ENCODE peak calls at places on chromosome 2, in nine cellular contexts. One of them, this sample, is unnamed.

GRCh38 chr2:118981627-118982026 is 39.6 kb downstream of the MARCO start:
- DNase-seq in posterior cingulate gyrus: no peak
- DNase-seq in mesendoderm: no peak
- DNase-seq in activated T-cell treated with anti-CD3 and anti-CD28 coated beads, Interleukin-2, amount 50 U/mL, for 48 hours: no peak
- DNase-seq in effector CD4-positive, alpha-beta T cell: no peak
- DNase-seq in activated CD4-positive, alpha-beta T cell treated with anti-CD3 and anti-CD28 coated beads, Interleukin-2, amount 50 U/mL, for 48 hours: no peak
- DNase-seq in D721Med: no peak
- DNase-seq in left kidney: no peak
- DNase-seq in stimulated activated naive CD8-positive, alpha-beta T cell treated with anti-CD3 and anti-CD28 coated beads, Interleukin-15, Interleukin-2, amounts not matched to agents 100 U/mL and 50 U/mL, for 24 hours: no peak
- DNase-seq in this sample: no peak

GRCh38 chr2:106735807-106736206 is 150.2 kb downstream of the ST6GAL2 start:
- DNase-seq in stimulated activated naive CD8-positive, alpha-beta T cell treated with anti-CD3 and anti-CD28 coated beads, Interleukin-15, Interleukin-2, amounts not matched to agents 100 U/mL and 50 U/mL, for 24 hours: no peak
- DNase-seq in left kidney: no peak
- DNase-seq in mesendoderm: no peak
- DNase-seq in posterior cingulate gyrus: no peak
- DNase-seq in effector CD4-positive, alpha-beta T cell: no peak
- DNase-seq in D721Med: no peak
- DNase-seq in activated CD4-positive, alpha-beta T cell treated with anti-CD3 and anti-CD28 coated beads, Interleukin-2, amount 50 U/mL, for 48 hours: no peak
- DNase-seq in activated T-cell treated with anti-CD3 and anti-CD28 coated beads, Interleukin-2, amount 50 U/mL, for 48 hours: no peak
- DNase-seq in this sample: no peak

GRCh38 chr2:227881866-227882517 is 10.6 kb downstream of the DAW1 start:
- DNase-seq in left kidney: no peak
- DNase-seq in activated CD4-positive, alpha-beta T cell treated with anti-CD3 and anti-CD28 coated beads, Interleukin-2, amount 50 U/mL, for 48 hours: no peak
- DNase-seq in mesendoderm: no peak
- DNase-seq in stimulated activated naive CD8-positive, alpha-beta T cell treated with anti-CD3 and anti-CD28 coated beads, Interleukin-15, Interleukin-2, amounts not matched to agents 100 U/mL and 50 U/mL, for 24 hours: no peak
- DNase-seq in D721Med: no peak
- DNase-seq in posterior cingulate gyrus: no peak
- DNase-seq in effector CD4-positive, alpha-beta T cell: no peak
- DNase-seq in activated T-cell treated with anti-CD3 and anti-CD28 coated beads, Interleukin-2, amount 50 U/mL, for 48 hours: no peak
- DNase-seq in this sample: no peak

GRCh38 chr2:131152065-131152464 is 46.9 kb downstream of the PLEKHB2 start:
- DNase-seq in activated CD4-positive, alpha-beta T cell treated with anti-CD3 and anti-CD28 coated beads, Interleukin-2, amount 50 U/mL, for 48 hours: no peak
- DNase-seq in activated T-cell treated with anti-CD3 and anti-CD28 coated beads, Interleukin-2, amount 50 U/mL, for 48 hours: no peak
- DNase-seq in posterior cingulate gyrus: no peak
- DNase-seq in stimulated activated naive CD8-positive, alpha-beta T cell treated with anti-CD3 and anti-CD28 coated beads, Interleukin-15, Interleukin-2, amounts not matched to agents 100 U/mL and 50 U/mL, for 24 hours: no peak
- DNase-seq in mesendoderm: peak; percentile 19
- DNase-seq in left kidney: peak; percentile 54
- DNase-seq in effector CD4-positive, alpha-beta T cell: no peak
- DNase-seq in D721Med: no peak
- DNase-seq in this sample: no peak

GRCh38 chr2:40448476-40449079 is 3.3 kb downstream of the SLC8A1 start:
- DNase-seq in posterior cingulate gyrus: no peak
- DNase-seq in mesendoderm: peak; percentile 69
- DNase-seq in stimulated activated naive CD8-positive, alpha-beta T cell treated with anti-CD3 and anti-CD28 coated beads, Interleukin-15, Interleukin-2, amounts not matched to agents 100 U/mL and 50 U/mL, for 24 hours: no peak
- DNase-seq in left kidney: peak; percentile 65
- DNase-seq in activated CD4-positive, alpha-beta T cell treated with anti-CD3 and anti-CD28 coated beads, Interleukin-2, amount 50 U/mL, for 48 hours: no peak
- DNase-seq in activated T-cell treated with anti-CD3 and anti-CD28 coated beads, Interleukin-2, amount 50 U/mL, for 48 hours: no peak
- DNase-seq in effector CD4-positive, alpha-beta T cell: no peak
- DNase-seq in D721Med: no peak
- DNase-seq in this sample: no peak

GRCh38 chr2:234289789-234290188 is 207.1 kb downstream of the ARL4C start:
- DNase-seq in posterior cingulate gyrus: no peak
- DNase-seq in stimulated activated naive CD8-positive, alpha-beta T cell treated with anti-CD3 and anti-CD28 coated beads, Interleukin-15, Interleukin-2, amounts not matched to agents 100 U/mL and 50 U/mL, for 24 hours: peak; percentile 62
- DNase-seq in D721Med: no peak
- DNase-seq in activated CD4-positive, alpha-beta T cell treated with anti-CD3 and anti-CD28 coated beads, Interleukin-2, amount 50 U/mL, for 48 hours: peak; percentile 60
- DNase-seq in mesendoderm: no peak
- DNase-seq in effector CD4-positive, alpha-beta T cell: peak; percentile 29
- DNase-seq in activated T-cell treated with anti-CD3 and anti-CD28 coated beads, Interleukin-2, amount 50 U/mL, for 48 hours: peak; percentile 73
- DNase-seq in left kidney: no peak
- DNase-seq in this sample: no peak

GRCh38 chr2:42170619-42171395 is 1.7 kb downstream of the EML4 start:
- DNase-seq in stimulated activated naive CD8-positive, alpha-beta T cell treated with anti-CD3 and anti-CD28 coated beads, Interleukin-15, Interleukin-2, amounts not matched to agents 100 U/mL and 50 U/mL, for 24 hours: no peak
- DNase-seq in D721Med: no peak
- DNase-seq in posterior cingulate gyrus: no peak
- DNase-seq in effector CD4-positive, alpha-beta T cell: no peak
- DNase-seq in left kidney: no peak
- DNase-seq in activated CD4-positive, alpha-beta T cell treated with anti-CD3 and anti-CD28 coated beads, Interleukin-2, amount 50 U/mL, for 48 hours: no peak
- DNase-seq in activated T-cell treated with anti-CD3 and anti-CD28 coated beads, Interleukin-2, amount 50 U/mL, for 48 hours: no peak
- DNase-seq in mesendoderm: no peak
- DNase-seq in this sample: no peak

GRCh38 chr2:6694555-6694954 is 171.2 kb downstream of the CMPK2 start:
- DNase-seq in D721Med: no peak
- DNase-seq in activated CD4-positive, alpha-beta T cell treated with anti-CD3 and anti-CD28 coated beads, Interleukin-2, amount 50 U/mL, for 48 hours: no peak
- DNase-seq in activated T-cell treated with anti-CD3 and anti-CD28 coated beads, Interleukin-2, amount 50 U/mL, for 48 hours: no peak
- DNase-seq in posterior cingulate gyrus: no peak
- DNase-seq in effector CD4-positive, alpha-beta T cell: no peak
- DNase-seq in mesendoderm: no peak
- DNase-seq in stimulated activated naive CD8-positive, alpha-beta T cell treated with anti-CD3 and anti-CD28 coated beads, Interleukin-15, Interleukin-2, amounts not matched to agents 100 U/mL and 50 U/mL, for 24 hours: no peak
- DNase-seq in left kidney: no peak
- DNase-seq in this sample: no peak

GRCh38 chr2:112996635-112997034 is 8.6 kb upstream of the IL36A start:
- DNase-seq in effector CD4-positive, alpha-beta T cell: peak; percentile 61
- DNase-seq in stimulated activated naive CD8-positive, alpha-beta T cell treated with anti-CD3 and anti-CD28 coated beads, Interleukin-15, Interleukin-2, amounts not matched to agents 100 U/mL and 50 U/mL, for 24 hours: peak; percentile 60
- DNase-seq in posterior cingulate gyrus: no peak
- DNase-seq in mesendoderm: no peak
- DNase-seq in activated T-cell treated with anti-CD3 and anti-CD28 coated beads, Interleukin-2, amount 50 U/mL, for 48 hours: peak; percentile 61
- DNase-seq in left kidney: no peak
- DNase-seq in activated CD4-positive, alpha-beta T cell treated with anti-CD3 and anti-CD28 coated beads, Interleukin-2, amount 50 U/mL, for 48 hours: peak; percentile 57
- DNase-seq in D721Med: no peak
- DNase-seq in this sample: peak; percentile 52

GRCh38 chr2:46451131-46451711 is 28.1 kb upstream of the TMEM247 start:
- DNase-seq in effector CD4-positive, alpha-beta T cell: no peak
- DNase-seq in activated T-cell treated with anti-CD3 and anti-CD28 coated beads, Interleukin-2, amount 50 U/mL, for 48 hours: no peak
- DNase-seq in stimulated activated naive CD8-positive, alpha-beta T cell treated with anti-CD3 and anti-CD28 coated beads, Interleukin-15, Interleukin-2, amounts not matched to agents 100 U/mL and 50 U/mL, for 24 hours: no peak
- DNase-seq in activated CD4-positive, alpha-beta T cell treated with anti-CD3 and anti-CD28 coated beads, Interleukin-2, amount 50 U/mL, for 48 hours: no peak
- DNase-seq in mesendoderm: no peak
- DNase-seq in left kidney: no peak
- DNase-seq in D721Med: no peak
- DNase-seq in posterior cingulate gyrus: no peak
- DNase-seq in this sample: no peak

GRCh38 chr2:16665746-16666452 is at the start of gene CYRIA:
- DNase-seq in posterior cingulate gyrus: peak; percentile 94
- DNase-seq in left kidney: peak; percentile 79
- DNase-seq in D721Med: no peak
- DNase-seq in activated CD4-positive, alpha-beta T cell treated with anti-CD3 and anti-CD28 coated beads, Interleukin-2, amount 50 U/mL, for 48 hours: peak; percentile 50
- DNase-seq in effector CD4-positive, alpha-beta T cell: no peak
- DNase-seq in mesendoderm: peak; percentile 30
- DNase-seq in activated T-cell treated with anti-CD3 and anti-CD28 coated beads, Interleukin-2, amount 50 U/mL, for 48 hours: peak; percentile 74
- DNase-seq in stimulated activated naive CD8-positive, alpha-beta T cell treated with anti-CD3 and anti-CD28 coated beads, Interleukin-15, Interleukin-2, amounts not matched to agents 100 U/mL and 50 U/mL, for 24 hours: peak; percentile 66
- DNase-seq in this sample: peak; percentile 38

GRCh38 chr2:197195591-197195990 is 115.0 kb downstream of the ANKRD44 start:
- DNase-seq in mesendoderm: no peak
- DNase-seq in activated T-cell treated with anti-CD3 and anti-CD28 coated beads, Interleukin-2, amount 50 U/mL, for 48 hours: no peak
- DNase-seq in D721Med: no peak
- DNase-seq in effector CD4-positive, alpha-beta T cell: no peak
- DNase-seq in stimulated activated naive CD8-positive, alpha-beta T cell treated with anti-CD3 and anti-CD28 coated beads, Interleukin-15, Interleukin-2, amounts not matched to agents 100 U/mL and 50 U/mL, for 24 hours: no peak
- DNase-seq in activated CD4-positive, alpha-beta T cell treated with anti-CD3 and anti-CD28 coated beads, Interleukin-2, amount 50 U/mL, for 48 hours: no peak
- DNase-seq in left kidney: peak; percentile 23
- DNase-seq in posterior cingulate gyrus: no peak
- DNase-seq in this sample: no peak

GRCh38 chr2:128282246-128282975 is 36.3 kb downstream of the HS6ST1 start:
- DNase-seq in activated CD4-positive, alpha-beta T cell treated with anti-CD3 and anti-CD28 coated beads, Interleukin-2, amount 50 U/mL, for 48 hours: no peak
- DNase-seq in posterior cingulate gyrus: peak; percentile 90
- DNase-seq in activated T-cell treated with anti-CD3 and anti-CD28 coated beads, Interleukin-2, amount 50 U/mL, for 48 hours: no peak
- DNase-seq in effector CD4-positive, alpha-beta T cell: no peak
- DNase-seq in mesendoderm: no peak
- DNase-seq in left kidney: no peak
- DNase-seq in D721Med: no peak
- DNase-seq in stimulated activated naive CD8-positive, alpha-beta T cell treated with anti-CD3 and anti-CD28 coated beads, Interleukin-15, Interleukin-2, amounts not matched to agents 100 U/mL and 50 U/mL, for 24 hours: no peak
- DNase-seq in this sample: no peak

GRCh38 chr2:120845281-120845680 is 109.6 kb downstream of the GLI2 start:
- DNase-seq in activated CD4-positive, alpha-beta T cell treated with anti-CD3 and anti-CD28 coated beads, Interleukin-2, amount 50 U/mL, for 48 hours: no peak
- DNase-seq in left kidney: no peak
- DNase-seq in D721Med: no peak
- DNase-seq in mesendoderm: no peak
- DNase-seq in effector CD4-positive, alpha-beta T cell: no peak
- DNase-seq in stimulated activated naive CD8-positive, alpha-beta T cell treated with anti-CD3 and anti-CD28 coated beads, Interleukin-15, Interleukin-2, amounts not matched to agents 100 U/mL and 50 U/mL, for 24 hours: no peak
- DNase-seq in posterior cingulate gyrus: peak; percentile 77
- DNase-seq in activated T-cell treated with anti-CD3 and anti-CD28 coated beads, Interleukin-2, amount 50 U/mL, for 48 hours: no peak
- DNase-seq in this sample: no peak

GRCh38 chr2:202178342-202178958 is 59.9 kb downstream of the SUMO1 start:
- DNase-seq in left kidney: peak; percentile 89
- DNase-seq in activated CD4-positive, alpha-beta T cell treated with anti-CD3 and anti-CD28 coated beads, Interleukin-2, amount 50 U/mL, for 48 hours: peak; percentile 59
- DNase-seq in mesendoderm: peak; percentile 78
- DNase-seq in posterior cingulate gyrus: no peak
- DNase-seq in effector CD4-positive, alpha-beta T cell: peak; percentile 38
- DNase-seq in stimulated activated naive CD8-positive, alpha-beta T cell treated with anti-CD3 and anti-CD28 coated beads, Interleukin-15, Interleukin-2, amounts not matched to agents 100 U/mL and 50 U/mL, for 24 hours: peak; percentile 53
- DNase-seq in D721Med: no peak
- DNase-seq in activated T-cell treated with anti-CD3 and anti-CD28 coated beads, Interleukin-2, amount 50 U/mL, for 48 hours: peak; percentile 52
- DNase-seq in this sample: peak; percentile 39

GRCh38 chr2:237964194-237964577 is 2.6 kb upstream of the UBE2F start:
- DNase-seq in stimulated activated naive CD8-positive, alpha-beta T cell treated with anti-CD3 and anti-CD28 coated beads, Interleukin-15, Interleukin-2, amounts not matched to agents 100 U/mL and 50 U/mL, for 24 hours: no peak
- DNase-seq in effector CD4-positive, alpha-beta T cell: no peak
- DNase-seq in left kidney: no peak
- DNase-seq in activated CD4-positive, alpha-beta T cell treated with anti-CD3 and anti-CD28 coated beads, Interleukin-2, amount 50 U/mL, for 48 hours: no peak
- DNase-seq in posterior cingulate gyrus: no peak
- DNase-seq in mesendoderm: no peak
- DNase-seq in D721Med: no peak
- DNase-seq in activated T-cell treated with anti-CD3 and anti-CD28 coated beads, Interleukin-2, amount 50 U/mL, for 48 hours: no peak
- DNase-seq in this sample: no peak

GRCh38 chr2:8511868-8512612 is 169.8 kb upstream of the ID2 start:
- DNase-seq in mesendoderm: no peak
- DNase-seq in activated CD4-positive, alpha-beta T cell treated with anti-CD3 and anti-CD28 coated beads, Interleukin-2, amount 50 U/mL, for 48 hours: no peak
- DNase-seq in activated T-cell treated with anti-CD3 and anti-CD28 coated beads, Interleukin-2, amount 50 U/mL, for 48 hours: no peak
- DNase-seq in left kidney: no peak
- DNase-seq in posterior cingulate gyrus: no peak
- DNase-seq in D721Med: no peak
- DNase-seq in stimulated activated naive CD8-positive, alpha-beta T cell treated with anti-CD3 and anti-CD28 coated beads, Interleukin-15, Interleukin-2, amounts not matched to agents 100 U/mL and 50 U/mL, for 24 hours: no peak
- DNase-seq in effector CD4-positive, alpha-beta T cell: no peak
- DNase-seq in this sample: no peak

This sample was measured in effector memory CD8-positive, alpha-beta T cell.